ENCODE peak calls at places on chromosomes 7 and 10, in ten cellular contexts. E, B, S, A, X, L, C, U, D and M are unnamed samples.

GRCh38 chr10:13503745-13504463 is 24.9 kb downstream of the BEND7 start:
- DNase-seq in B (no peak), U (no peak), S (no peak), L (no peak), A (no peak), C (no peak), X (peak), D (no peak), E (peak), M (no peak)

GRCh38 chr10:128242641-128243040 is 116.4 kb upstream of the MKI67 start:
- DNase-seq in L (no peak), S (no peak), X (no peak), U (no peak), B (no peak), C (no peak), D (no peak), E (no peak), A (no peak), M (no peak)

GRCh38 chr10:24873281-24873683 is 79.1 kb downstream of the PRTFDC1 start:
- DNase-seq in B (peak), A (no peak), S (no peak), E (peak), X (peak), U (peak), L (peak), D (no peak), C (no peak), M (no peak)

GRCh38 chr7:101367676-101368075 is 5.0 kb downstream of the COL26A1 start:
- DNase-seq in C (no peak), B (no peak), E (no peak), A (no peak), S (no peak), D (no peak), X (no peak), L (no peak), U (no peak), M (no peak)

GRCh38 chr10:35546824-35547225 is 58.3 kb upstream of the GJD4 start:
- DNase-seq in E (no peak), A (no peak), C (peak), S (no peak), X (peak), D (no peak), L (no peak), B (peak), U (no peak), M (no peak)

GRCh38 chr10:99551158-99551557 is 18.4 kb downstream of the NKX2-3 start:
- DNase-seq in S (no peak), L (no peak), A (no peak), X (peak), U (peak), C (peak), E (peak), D (no peak), B (no peak), M (no peak)

GRCh38 chr10:12238821-12239220 is 42.8 kb downstream of the CDC123 start:
- DNase-seq in X (no peak), L (no peak), U (no peak), C (no peak), A (no peak), S (no peak), B (no peak), D (no peak), E (no peak), M (no peak)

GRCh38 chr10:106424981-106425380 is 739.5 kb downstream of the SORCS1 start:
- DNase-seq in C (no peak), A (no peak), U (no peak), B (peak), S (no peak), L (peak), X (no peak), E (peak), D (no peak), M (no peak)

GRCh38 chr10:126924915-126925300 is 19.7 kb downstream of the DOCK1 start:
- DNase-seq in L (no peak), X (peak), E (peak), B (peak), D (no peak), A (no peak), U (no peak), C (no peak), S (no peak), M (no peak)

GRCh38 chr10:113093188-113094113 is 143.4 kb downstream of the TCF7L2 start:
- DNase-seq in L (no peak), U (peak), X (no peak), D (no peak), S (no peak), B (peak), C (no peak), E (peak), A (no peak), M (peak)

GRCh38 chr7:102845351-102845750 is 67.4 kb upstream of the LRRC17 start:
- DNase-seq in U (no peak), X (no peak), C (no peak), E (no peak), B (no peak), A (no peak), L (no peak), D (no peak), S (no peak), M (no peak)

GRCh38 chr10:97738616-97739015 is 1.7 kb downstream of the ZFYVE27 start:
- DNase-seq in E (no peak), A (no peak), S (no peak), L (no peak), U (no peak), D (no peak), X (no peak), C (no peak), B (no peak), M (no peak)

GRCh38 chr10:51297438-51297837 is 223.2 kb downstream of the PRKG1 start:
- DNase-seq in C (no peak), D (no peak), L (no peak), A (no peak), E (peak), U (no peak), X (no peak), S (no peak), B (peak), M (no peak)

GRCh38 chr7:148204639-148205292 is 385.8 kb upstream of the C7orf33 start:
- DNase-seq in S (no peak), L (no peak), C (no peak), B (no peak), A (no peak), E (no peak), U (no peak), X (no peak), D (no peak), M (no peak)

GRCh38 chr7:10076661-10077300 is 896.9 kb upstream of the PHF14 start:
- DNase-seq in X (no peak), E (no peak), S (peak), B (no peak), U (no peak), D (no peak), C (no peak), A (no peak), L (no peak), M (no peak)

GRCh38 chr10:22389856-22390589 is 44.7 kb downstream of the SPAG6 start:
- DNase-seq in S (no peak), A (no peak), C (no peak), B (peak), E (no peak), L (no peak), D (no peak), U (no peak), X (no peak), M (no peak)

GRCh38 chr10:102396251-102396650 is 746 bp downstream of the NFKB2 start:
- DNase-seq in L (no peak), S (peak), D (no peak), X (no peak), E (no peak), U (no peak), C (no peak), A (no peak), B (no peak), M (no peak)

GRCh38 chr10:114523876-114524275 is 119.6 kb upstream of the AFAP1L2 start:
- DNase-seq in B (no peak), C (no peak), D (no peak), X (no peak), E (no peak), L (no peak), U (no peak), S (no peak), A (no peak), M (no peak)

GRCh38 chr7:96328016-96328415 is 6.1 kb upstream of the SLC25A13 start:
- DNase-seq in E (no peak), X (no peak), C (no peak), D (no peak), L (no peak), U (no peak), S (no peak), A (no peak), B (no peak), M (no peak)

GRCh38 chr7:121562274-121562673 is 166.2 kb upstream of the FAM3C start:
- DNase-seq in E (no peak), B (peak), C (no peak), L (no peak), U (no peak), S (no peak), D (no peak), X (peak), A (no peak), M (no peak)

GRCh38 chr7:14761506-14762296 is 140.8 kb downstream of the DGKB start:
- DNase-seq in X (peak), A (no peak), E (peak), B (peak), S (peak), D (no peak), L (peak), C (no peak), U (no peak), M (peak)

GRCh38 chr7:1290262-1291039 is 57.8 kb downstream of the UNCX start:
- DNase-seq in B (peak), L (no peak), C (no peak), S (peak), D (no peak), X (no peak), A (no peak), U (peak), E (peak), M (no peak)

GRCh38 chr7:89987665-89988064 is 166.6 kb upstream of the STEAP1 start:
- DNase-seq in S (no peak), B (no peak), E (no peak), C (no peak), A (no peak), X (no peak), U (no peak), L (no peak), D (no peak), M (no peak)

GRCh38 chr10:26479766-26480492 is 41.8 kb downstream of the APBB1IP start:
- DNase-seq in L (no peak), U (peak), D (peak), A (no peak), S (no peak), C (no peak), E (no peak), X (no peak), B (no peak), M (no peak)

GRCh38 chr10:4867520-4868356 is 41.7 kb downstream of the AKR1E2 start:
- DNase-seq in A (no peak), E (peak), B (peak), X (peak), L (no peak), U (no peak), C (no peak), D (no peak), S (no peak), M (no peak)

GRCh38 chr10:47107226-47107625 is 192.8 kb upstream of the GDF10 start:
- DNase-seq in B (no peak), L (no peak), X (no peak), D (no peak), S (no peak), E (no peak), C (no peak), U (no peak), A (no peak), M (no peak)

GRCh38 chr7:2598175-2598823 is 33.5 kb upstream of the TTYH3 start:
- DNase-seq in E (no peak), U (no peak), B (no peak), X (no peak), A (no peak), S (no peak), D (no peak), C (no peak), L (no peak), M (no peak)

GRCh38 chr7:2659556-2660358 is 28.0 kb downstream of the TTYH3 start:
- DNase-seq in E (no peak), X (no peak), C (no peak), A (no peak), B (no peak), D (no peak), L (no peak), S (peak), U (no peak), M (no peak)

GRCh38 chr7:44534501-44534900 is 6.6 kb downstream of the NPC1L1 start:
- DNase-seq in A (peak), L (no peak), U (peak), E (peak), B (no peak), S (no peak), X (no peak), C (peak), D (no peak), M (peak)

GRCh38 chr7:44541028-44541869 is at the start of gene NPC1L1:
- DNase-seq in X (no peak), B (no peak), D (no peak), S (no peak), L (no peak), C (no peak), A (peak), U (no peak), E (no peak), M (no peak)

GRCh38 chr7:116173051-116174028 is 37.0 kb upstream of the TES start:
- DNase-seq in S (no peak), X (no peak), B (peak), C (peak), U (peak), A (no peak), D (no peak), E (peak), L (peak), M (no peak)

GRCh38 chr7:7820939-7821338 is 102.5 kb upstream of the RPA3 start:
- DNase-seq in C (no peak), B (no peak), L (no peak), D (no peak), X (no peak), A (no peak), U (peak), E (peak), S (no peak), M (no peak)

GRCh38 chr7:76193478-76193877 is 8.2 kb upstream of the SRRM3 start:
- DNase-seq in D (no peak), S (no peak), A (no peak), X (no peak), C (no peak), B (no peak), U (no peak), L (no peak), E (no peak), M (no peak)

GRCh38 chr10:110311357-110311949 is 6.7 kb upstream of the SMNDC1 start:
- DNase-seq in A (peak), E (peak), U (peak), L (peak), C (peak), S (no peak), D (no peak), B (peak), X (peak), M (peak)

GRCh38 chr7:113292105-113292504 is 173.8 kb upstream of the SMIM30 start:
- DNase-seq in S (no peak), X (no peak), A (no peak), U (no peak), D (no peak), B (no peak), C (no peak), E (no peak), L (no peak), M (no peak)

GRCh38 chr7:152463714-152464311 is 28.0 kb upstream of the KMT2C start:
- DNase-seq in B (peak), L (peak), X (peak), U (peak), E (peak), D (peak), C (peak), A (peak), S (peak), M (peak)

GRCh38 chr7:29565186-29565540 is 1.5 kb downstream of the PRR15 start:
- DNase-seq in D (no peak), C (no peak), E (peak), S (no peak), A (no peak), L (no peak), U (peak), X (no peak), B (peak), M (no peak)

GRCh38 chr7:112362796-112363195 is 87.5 kb upstream of the IFRD1 start:
- DNase-seq in C (no peak), A (no peak), S (no peak), E (no peak), L (no peak), D (no peak), U (no peak), B (no peak), X (no peak), M (no peak)